ENCODE peak calls at places on chromosome 11, in ten cellular contexts. One of them, this sample, is unnamed.

GRCh38 chr11:134340354-134340964 is 8.7 kb downstream of the GLB1L2 start:
- DNase-seq in AG08395: no peak
- DNase-seq in fibroblast of the aortic adventitia: no peak
- DNase-seq in GM23338: no peak
- DNase-seq in colonic mucosa: peak
- DNase-seq in nephron progenitor cell: no peak
- DNase-seq in NCI-H510A treated with DMSO at 0.1 percent for 48 hours: no peak
- DNase-seq in NCI-H1417: peak
- DNase-seq in naive thymus-derived CD8-positive, alpha-beta T cell: no peak
- DNase-seq in ELR: no peak
- DNase-seq in this sample: no peak

GRCh38 chr11:11793073-11793472 is 48.7 kb upstream of the USP47 start:
- DNase-seq in NCI-H510A treated with DMSO at 0.1 percent for 48 hours: no peak
- DNase-seq in NCI-H1417: no peak
- DNase-seq in fibroblast of the aortic adventitia: no peak
- DNase-seq in ELR: no peak
- DNase-seq in GM23338: no peak
- DNase-seq in colonic mucosa: no peak
- DNase-seq in AG08395: no peak
- DNase-seq in naive thymus-derived CD8-positive, alpha-beta T cell: no peak
- DNase-seq in nephron progenitor cell: no peak
- DNase-seq in this sample: no peak

GRCh38 chr11:116357769-116358544 is 414.8 kb downstream of the BUD13 start:
- DNase-seq in GM23338: peak
- DNase-seq in NCI-H1417: no peak
- DNase-seq in naive thymus-derived CD8-positive, alpha-beta T cell: no peak
- DNase-seq in fibroblast of the aortic adventitia: no peak
- DNase-seq in NCI-H510A treated with DMSO at 0.1 percent for 48 hours: no peak
- DNase-seq in colonic mucosa: peak
- DNase-seq in nephron progenitor cell: peak
- DNase-seq in AG08395: no peak
- DNase-seq in ELR: no peak
- DNase-seq in this sample: no peak

GRCh38 chr11:1868056-1868635 is 15.3 kb downstream of the LSP1 start:
- DNase-seq in AG08395: no peak
- DNase-seq in NCI-H510A treated with DMSO at 0.1 percent for 48 hours: no peak
- DNase-seq in colonic mucosa: no peak
- DNase-seq in GM23338: no peak
- DNase-seq in naive thymus-derived CD8-positive, alpha-beta T cell: no peak
- DNase-seq in nephron progenitor cell: no peak
- DNase-seq in fibroblast of the aortic adventitia: no peak
- DNase-seq in ELR: no peak
- DNase-seq in NCI-H1417: no peak
- DNase-seq in this sample: no peak

GRCh38 chr11:100630898-100631297 is 56.2 kb upstream of the ARHGAP42 start:
- DNase-seq in NCI-H1417: no peak
- DNase-seq in colonic mucosa: no peak
- DNase-seq in GM23338: no peak
- DNase-seq in AG08395: no peak
- DNase-seq in naive thymus-derived CD8-positive, alpha-beta T cell: no peak
- DNase-seq in NCI-H510A treated with DMSO at 0.1 percent for 48 hours: no peak
- DNase-seq in nephron progenitor cell: no peak
- DNase-seq in ELR: no peak
- DNase-seq in fibroblast of the aortic adventitia: no peak
- DNase-seq in this sample: no peak

GRCh38 chr11:83257638-83258229 is 28.4 kb downstream of the CCDC90B start:
- DNase-seq in colonic mucosa: no peak
- DNase-seq in naive thymus-derived CD8-positive, alpha-beta T cell: no peak
- DNase-seq in nephron progenitor cell: no peak
- DNase-seq in NCI-H510A treated with DMSO at 0.1 percent for 48 hours: no peak
- DNase-seq in fibroblast of the aortic adventitia: peak
- DNase-seq in ELR: peak
- DNase-seq in NCI-H1417: no peak
- DNase-seq in GM23338: no peak
- DNase-seq in AG08395: peak
- DNase-seq in this sample: no peak

GRCh38 chr11:120715239-120715638 is 203.7 kb downstream of the GRIK4 start:
- DNase-seq in NCI-H1417: no peak
- DNase-seq in colonic mucosa: no peak
- DNase-seq in nephron progenitor cell: no peak
- DNase-seq in NCI-H510A treated with DMSO at 0.1 percent for 48 hours: no peak
- DNase-seq in ELR: peak
- DNase-seq in fibroblast of the aortic adventitia: peak
- DNase-seq in GM23338: peak
- DNase-seq in naive thymus-derived CD8-positive, alpha-beta T cell: no peak
- DNase-seq in AG08395: no peak
- DNase-seq in this sample: no peak

GRCh38 chr11:72939031-72939430 is 124.8 kb downstream of the ATG16L2 start:
- DNase-seq in fibroblast of the aortic adventitia: no peak
- DNase-seq in colonic mucosa: no peak
- DNase-seq in ELR: no peak
- DNase-seq in AG08395: no peak
- DNase-seq in naive thymus-derived CD8-positive, alpha-beta T cell: no peak
- DNase-seq in NCI-H510A treated with DMSO at 0.1 percent for 48 hours: no peak
- DNase-seq in NCI-H1417: no peak
- DNase-seq in GM23338: no peak
- DNase-seq in nephron progenitor cell: no peak
- DNase-seq in this sample: no peak

GRCh38 chr11:78432058-78432515 is 14.5 kb upstream of the GAB2 start:
- DNase-seq in AG08395: no peak
- DNase-seq in colonic mucosa: no peak
- DNase-seq in NCI-H510A treated with DMSO at 0.1 percent for 48 hours: no peak
- DNase-seq in nephron progenitor cell: peak
- DNase-seq in fibroblast of the aortic adventitia: peak
- DNase-seq in NCI-H1417: no peak
- DNase-seq in GM23338: peak
- DNase-seq in naive thymus-derived CD8-positive, alpha-beta T cell: no peak
- DNase-seq in ELR: peak
- DNase-seq in this sample: no peak

GRCh38 chr11:119839504-119840133 is 110.6 kb upstream of the NECTIN1 start:
- DNase-seq in NCI-H510A treated with DMSO at 0.1 percent for 48 hours: no peak
- DNase-seq in naive thymus-derived CD8-positive, alpha-beta T cell: no peak
- DNase-seq in colonic mucosa: no peak
- DNase-seq in AG08395: no peak
- DNase-seq in nephron progenitor cell: peak
- DNase-seq in fibroblast of the aortic adventitia: no peak
- DNase-seq in GM23338: no peak
- DNase-seq in ELR: no peak
- DNase-seq in NCI-H1417: peak
- DNase-seq in this sample: no peak

GRCh38 chr11:36357831-36358230 is 61.7 kb downstream of the PRR5L start:
- DNase-seq in ELR: no peak
- DNase-seq in GM23338: no peak
- DNase-seq in naive thymus-derived CD8-positive, alpha-beta T cell: no peak
- DNase-seq in colonic mucosa: no peak
- DNase-seq in AG08395: no peak
- DNase-seq in fibroblast of the aortic adventitia: no peak
- DNase-seq in nephron progenitor cell: no peak
- DNase-seq in NCI-H510A treated with DMSO at 0.1 percent for 48 hours: no peak
- DNase-seq in NCI-H1417: no peak
- DNase-seq in this sample: no peak

GRCh38 chr11:1450958-1451710 is 35.4 kb downstream of the MOB2 start:
- DNase-seq in ELR: no peak
- DNase-seq in colonic mucosa: no peak
- DNase-seq in nephron progenitor cell: peak
- DNase-seq in fibroblast of the aortic adventitia: no peak
- DNase-seq in AG08395: no peak
- DNase-seq in NCI-H510A treated with DMSO at 0.1 percent for 48 hours: no peak
- DNase-seq in GM23338: no peak
- DNase-seq in NCI-H1417: no peak
- DNase-seq in naive thymus-derived CD8-positive, alpha-beta T cell: no peak
- DNase-seq in this sample: no peak

GRCh38 chr11:9265211-9266131 is at the start of gene DENND5A:
- DNase-seq in naive thymus-derived CD8-positive, alpha-beta T cell: peak
- DNase-seq in ELR: peak
- DNase-seq in NCI-H510A treated with DMSO at 0.1 percent for 48 hours: peak
- DNase-seq in AG08395: peak
- DNase-seq in NCI-H1417: peak
- DNase-seq in fibroblast of the aortic adventitia: peak
- DNase-seq in GM23338: peak
- DNase-seq in nephron progenitor cell: peak
- DNase-seq in colonic mucosa: peak
- DNase-seq in this sample: peak

This sample was measured in GM12891.